ENCODE peak calls at places on chromosomes 7 and 10, in five cellular contexts. X is mesendoderm; T is stimulated activated CD4-positive, alpha-beta T cell treated with anti-CD3 and anti-CD28 coated beads, Interleukin-1b, Interleukin-23, amount 100 ng/mL, for 1 hour; P is renal cortical epithelial cell; S is foreskin fibroblast. Y is an unnamed sample.

GRCh38 chr7:112056409-112056808 is 149.8 kb downstream of the DOCK4 start:
- DNase-seq in X (no peak), T (no peak), P (peak; percentile 77), S (peak; percentile 5), Y (no peak)

GRCh38 chr7:98870807-98871491 is 1.1 kb upstream of the TMEM130 start:
- DNase-seq in X (no peak), T (no peak), P (no peak), S (no peak), Y (no peak)

GRCh38 chr7:33788493-33788892 is 116.8 kb upstream of the BMPER start:
- DNase-seq in X (no peak), T (no peak), P (no peak), S (no peak), Y (no peak)

GRCh38 chr7:110557136-110557535 is 533.8 kb upstream of the LRRN3 start:
- DNase-seq in X (no peak), T (no peak), P (no peak), S (no peak), Y (no peak)

GRCh38 chr10:131934769-131935168 is 34.0 kb downstream of the PPP2R2D start:
- DNase-seq in X (peak; percentile 65), T (no peak), P (no peak), S (no peak), Y (no peak)

GRCh38 chr7:150982348-150982747 is 4.2 kb upstream of the KCNH2 start:
- DNase-seq in X (no peak), T (no peak), P (no peak), S (no peak), Y (no peak)

GRCh38 chr7:29337628-29338116 is 143.1 kb downstream of the CHN2 start:
- DNase-seq in X (peak; percentile 22), T (no peak), P (no peak), S (no peak), Y (no peak)

GRCh38 chr10:43965918-43966570 is 317.4 kb upstream of the ZNF32 start:
- DNase-seq in X (no peak), T (no peak), P (no peak), S (no peak), Y (no peak)

GRCh38 chr10:110865804-110866482 is 5.8 kb upstream of the PDCD4 start:
- DNase-seq in X (no peak), T (no peak), P (no peak), S (peak; percentile 48), Y (no peak)

GRCh38 chr10:122617476-122618270 is 57.1 kb downstream of the DMBT1 start:
- DNase-seq in X (no peak), T (no peak), P (no peak), S (no peak), Y (no peak)

GRCh38 chr7:76073335-76073990 is 25.6 kb downstream of the MDH2 start:
- DNase-seq in X (peak; percentile 86), T (no peak), P (no peak), S (no peak), Y (peak; percentile 86)